ENCODE peak calls at places on chromosomes 1 and 21, in four cellular contexts. I, W, K and D are unnamed samples.

GRCh38 chr21:41378849-41379248 is 17.0 kb downstream of the MX2 start:
- DNase-seq in K (no peak), W (no peak), I (no peak), D (no peak)

GRCh38 chr1:167775178-167775577 is 53.4 kb downstream of the MPZL1 start:
- DNase-seq in K (no peak), W (no peak), I (no peak), D (no peak)

GRCh38 chr1:113292660-113293626 is 97.4 kb upstream of the MAGI3 start:
- DNase-seq in K (no peak), W (no peak), I (no peak), D (no peak)

GRCh38 chr21:21547368-21547953 is 549.3 kb downstream of the NCAM2 start:
- DNase-seq in K (no peak), W (no peak), I (no peak), D (no peak)

GRCh38 chr1:184973308-184974085 is 811 bp downstream of the NIBAN1 start:
- DNase-seq in K (no peak), I (peak), W (peak), D (no peak)

GRCh38 chr1:6461538-6462411 is 4.2 kb downstream of the TNFRSF25 start:
- DNase-seq in W (no peak), K (no peak), I (no peak), D (no peak)

GRCh38 chr1:202154766-202155477 is 5.5 kb downstream of the PTPN7 start:
- DNase-seq in I (peak), K (peak), W (no peak), D (peak)

GRCh38 chr1:2966435-2966834 is 54.8 kb upstream of the ACTRT2 start:
- DNase-seq in I (no peak), K (no peak), W (peak), D (no peak)

GRCh38 chr1:96236156-96236739 is 485.3 kb upstream of the PTBP2 start:
- DNase-seq in K (no peak), W (no peak), I (peak), D (peak)

GRCh38 chr21:18275740-18276139 is 31.1 kb downstream of the CHODL start:
- DNase-seq in K (no peak), I (no peak), W (no peak), D (no peak)

GRCh38 chr1:20469406-20470076 is 16.5 kb downstream of the CAMK2N1 start:
- DNase-seq in K (no peak), W (no peak), I (no peak), D (no peak)

GRCh38 chr1:174800221-174800791 is 199.4 kb upstream of the CACYBP start:
- DNase-seq in K (peak), I (no peak), W (no peak), D (no peak)

GRCh38 chr1:47978486-47978885 is 18.7 kb downstream of the TRABD2B start:
- DNase-seq in I (no peak), W (no peak), K (no peak), D (no peak)

GRCh38 chr1:220902916-220903315 is 23.7 kb downstream of the HLX start:
- DNase-seq in I (no peak), K (no peak), W (no peak), D (no peak)

GRCh38 chr1:202272446-202272845 is 69.3 kb downstream of the UBE2T start:
- DNase-seq in W (no peak), K (no peak), I (no peak), D (no peak)

GRCh38 chr1:150981177-150981804 is 801 bp upstream of the ANXA9 start:
- DNase-seq in W (no peak), K (no peak), I (peak), D (peak)

GRCh38 chr1:206864939-206865671 is at the start of gene IL20:
- DNase-seq in I (peak), K (peak), W (peak), D (peak)

GRCh38 chr1:222369991-222370910 is 177.7 kb downstream of the HHIPL2 start:
- DNase-seq in I (no peak), K (no peak), W (no peak), D (no peak)

GRCh38 chr1:213201380-213202155 is 150.5 kb downstream of the RPS6KC1 start:
- DNase-seq in W (no peak), I (no peak), K (no peak), D (no peak)

GRCh38 chr1:184792450-184792969 is 37.9 kb upstream of the EDEM3 start:
- DNase-seq in I (peak), W (peak), K (peak), D (no peak)

GRCh38 chr1:30672661-30673060 is 50.7 kb downstream of the MATN1 start:
- DNase-seq in W (no peak), K (no peak), I (no peak), D (no peak)

GRCh38 chr1:16420719-16421118 is 16.5 kb downstream of the SPATA21 start:
- DNase-seq in I (no peak), K (no peak), W (no peak), D (peak)

GRCh38 chr1:11518791-11519628 is 40.1 kb downstream of the DISP3 start:
- DNase-seq in K (no peak), W (no peak), I (no peak), D (no peak)

GRCh38 chr1:21553116-21553926 is 44.1 kb downstream of the ALPL start:
- DNase-seq in W (no peak), K (no peak), I (no peak), D (no peak)

GRCh38 chr1:208231929-208232360 is 12.2 kb downstream of the PLXNA2 start:
- DNase-seq in K (no peak), W (no peak), I (no peak), D (no peak)

GRCh38 chr1:81414417-81415087 is 386.2 kb upstream of the ADGRL2 start:
- DNase-seq in K (peak), W (peak), I (peak), D (no peak)

GRCh38 chr1:243939167-243939848 is 89.3 kb upstream of the AKT3 start:
- DNase-seq in K (no peak), W (no peak), I (no peak), D (no peak)

GRCh38 chr1:21956720-21957552 is 19.8 kb upstream of the HSPG2 start:
- DNase-seq in I (no peak), K (no peak), W (peak), D (no peak)

GRCh38 chr1:230280906-230281413 is 145.2 kb downstream of the PGBD5 start:
- DNase-seq in W (no peak), K (no peak), I (no peak), D (no peak)

GRCh38 chr1:12006167-12006921 is 13.0 kb upstream of the MIIP start:
- DNase-seq in W (no peak), K (no peak), I (no peak), D (no peak)

GRCh38 chr21:36183144-36183795 is 26.6 kb downstream of the DOP1B start:
- DNase-seq in K (no peak), W (no peak), I (peak), D (no peak)

GRCh38 chr1:168096296-168097165 is 40.2 kb downstream of the GPR161 start:
- DNase-seq in I (no peak), K (no peak), W (no peak), D (no peak)

GRCh38 chr1:212488436-212489283 is 55.9 kb downstream of the NENF start:
- DNase-seq in W (no peak), I (peak), K (peak), D (no peak)

GRCh38 chr1:46793126-46793525 is 5.7 kb upstream of the CYP4B1 start:
- DNase-seq in W (no peak), I (no peak), K (no peak), D (no peak)

GRCh38 chr1:1141244-1141910 is 25.5 kb upstream of the C1orf159 start:
- DNase-seq in I (no peak), W (no peak), K (no peak), D (peak)
- H3K27ac ChIP-seq in I (no peak), W (no peak), K (no peak), D (no peak)

GRCh38 chr1:59814180-59814900 is 409 bp upstream of the HOOK1 start:
- DNase-seq in W (peak), K (no peak), I (no peak), D (no peak)
- H3K27ac ChIP-seq in W (peak), K (no peak), I (no peak), D (no peak)

DNA sequence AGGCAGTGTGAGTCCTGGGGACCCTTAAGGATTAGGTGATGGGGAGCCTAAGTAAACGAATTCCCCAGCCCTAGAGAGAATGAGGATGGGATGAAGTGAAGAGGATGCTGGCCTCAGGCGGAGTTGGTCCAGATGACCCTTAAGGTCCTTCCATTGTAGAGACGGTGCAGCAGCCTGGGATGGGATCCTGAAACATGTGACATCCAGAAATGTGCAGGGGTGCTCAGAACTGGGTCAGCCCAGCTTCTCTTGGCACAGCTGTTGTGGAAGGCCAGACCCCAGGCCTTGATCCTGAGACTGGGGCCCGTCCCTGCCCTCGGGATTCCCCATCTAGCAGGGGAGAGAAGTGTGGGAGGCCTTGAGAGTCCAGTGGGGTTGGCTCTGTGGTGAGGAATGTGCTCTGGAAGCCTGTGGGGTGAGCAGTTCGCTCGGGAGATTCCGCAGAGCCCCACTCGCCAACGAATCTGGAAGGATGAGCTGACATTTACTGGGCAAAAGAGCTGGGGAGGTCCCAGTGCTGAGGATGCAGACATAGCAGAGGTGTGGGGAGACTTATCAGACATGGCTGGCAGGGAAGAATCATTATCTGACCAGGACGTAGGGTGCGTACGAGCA is 28.1 kb downstream of the A3GALT2 start:
- DNase-seq in W (no peak), I (no peak), K (no peak), D (no peak)
- H3K27ac ChIP-seq in W (peak), I (no peak), K (no peak), D (no peak)

GRCh38 chr1:17558954-17559617 is 19.6 kb downstream of the ARHGEF10L start:
- DNase-seq in W (no peak), I (no peak), K (no peak), D (no peak)
- H3K27ac ChIP-seq in W (peak), I (no peak), K (no peak), D (no peak)